ENCODE peak calls at places on chromosomes 1 and 21, in seven cellular contexts. H, Z, S, I, Q, K and G are unnamed samples.

GRCh38 chr1:111725192-111725591 is 14.0 kb downstream of the INKA2 start:
- DNase-seq in H (no peak), Z (no peak), S (no peak), I (no peak), Q (no peak), K (no peak), G (no peak)

GRCh38 chr1:10635385-10635896 is 160.7 kb downstream of the PEX14 start:
- DNase-seq in H (peak), Z (no peak), S (no peak), I (no peak), Q (peak), K (no peak), G (no peak)

GRCh38 chr1:11629184-11629583 is 25.0 kb downstream of the FBXO2 start:
- DNase-seq in H (no peak), Z (no peak), S (no peak), I (no peak), Q (no peak), K (no peak), G (no peak)

GRCh38 chr1:52658795-52659194 is 25.8 kb downstream of the SHISAL2A start:
- DNase-seq in H (no peak), Z (no peak), S (no peak), I (no peak), Q (no peak), K (no peak), G (no peak)

GRCh38 chr1:43058545-43059360 is 100.1 kb upstream of the SLC2A1 start:
- DNase-seq in H (peak), Z (no peak), S (no peak), I (no peak), Q (peak), K (no peak), G (peak)

GRCh38 chr1:110370827-110371226 is 20.0 kb downstream of the SLC16A4 start:
- DNase-seq in H (peak), Z (no peak), S (no peak), I (no peak), Q (no peak), K (no peak), G (no peak)

GRCh38 chr1:180424848-180425457 is 77.4 kb downstream of the ACBD6 start:
- DNase-seq in H (no peak), Z (no peak), S (no peak), I (peak), Q (no peak), K (no peak), G (no peak)

GRCh38 chr1:209822706-209823105 is 5.1 kb upstream of the UTP25 start:
- DNase-seq in H (no peak), Z (no peak), S (no peak), I (no peak), Q (no peak), K (no peak), G (no peak)

GRCh38 chr1:52237430-52237829 is 95.5 kb downstream of the ZFYVE9 start:
- DNase-seq in H (peak), Z (no peak), S (no peak), I (no peak), Q (no peak), K (no peak), G (no peak)

GRCh38 chr1:64550505-64550904 is 80.6 kb downstream of the CACHD1 start:
- DNase-seq in H (no peak), Z (no peak), S (no peak), I (no peak), Q (no peak), K (no peak), G (no peak)

GRCh38 chr1:32998997-32999396 is 34.4 kb upstream of the RNF19B start:
- DNase-seq in H (no peak), Z (no peak), S (no peak), I (no peak), Q (no peak), K (no peak), G (no peak)

GRCh38 chr1:63713627-63714481 is 60.0 kb upstream of the ROR1 start:
- DNase-seq in H (peak), Z (peak), S (no peak), I (no peak), Q (no peak), K (no peak), G (no peak)

GRCh38 chr1:38533772-38534472 is 325.6 kb downstream of the RRAGC start:
- DNase-seq in H (no peak), Z (no peak), S (no peak), I (no peak), Q (no peak), K (no peak), G (no peak)

GRCh38 chr1:78887459-78887858 is 119.1 kb downstream of the ADGRL4 start:
- DNase-seq in H (no peak), Z (no peak), S (no peak), I (no peak), Q (no peak), K (no peak), G (no peak)

GRCh38 chr1:216433175-216433574 is 9.9 kb upstream of the USH2A start:
- DNase-seq in H (no peak), Z (no peak), S (no peak), I (no peak), Q (no peak), K (no peak), G (no peak)

GRCh38 chr1:65269612-65270011 is 39.7 kb upstream of the DNAJC6 start:
- DNase-seq in H (no peak), Z (no peak), S (no peak), I (no peak), Q (no peak), K (no peak), G (no peak)

GRCh38 chr1:228742535-228742934 is 7.3 kb downstream of the RHOU start:
- DNase-seq in H (no peak), Z (no peak), S (no peak), I (no peak), Q (no peak), K (no peak), G (no peak)

GRCh38 chr1:14184346-14184963 is 414.0 kb upstream of the KAZN start:
- DNase-seq in H (no peak), Z (no peak), S (no peak), I (no peak), Q (no peak), K (no peak), G (no peak)

GRCh38 chr1:203035111-203036000 is 9.1 kb downstream of the PPFIA4 start:
- DNase-seq in H (no peak), Z (no peak), S (no peak), I (no peak), Q (no peak), K (no peak), G (no peak)

GRCh38 chr1:211133393-211133840 is 531 bp downstream of the KCNH1 start:
- DNase-seq in H (no peak), Z (peak), S (no peak), I (no peak), Q (peak), K (no peak), G (no peak)

GRCh38 chr1:187010571-187011309 is 182.0 kb downstream of the PLA2G4A start:
- DNase-seq in H (peak), Z (no peak), S (no peak), I (no peak), Q (no peak), K (no peak), G (no peak)

GRCh38 chr1:163163861-163164582 is 38.7 kb downstream of the RGS5 start:
- DNase-seq in H (peak), Z (no peak), S (no peak), I (no peak), Q (no peak), K (no peak), G (no peak)

GRCh38 chr1:100353988-100354387 is 1.7 kb downstream of the CDC14A start:
- DNase-seq in H (peak), Z (peak), S (peak), I (no peak), Q (peak), K (no peak), G (no peak)

GRCh38 chr1:3274972-3275371 is 179.5 kb upstream of the ARHGEF16 start:
- DNase-seq in H (no peak), Z (no peak), S (no peak), I (no peak), Q (no peak), K (no peak), G (no peak)

GRCh38 chr21:31164713-31165694 is 126.7 kb upstream of the KRTAP19-8 start:
- DNase-seq in H (no peak), Z (no peak), S (no peak), I (no peak), Q (no peak), K (no peak), G (no peak)

GRCh38 chr1:40895601-40896000 is 33.4 kb upstream of the CITED4 start:
- DNase-seq in H (no peak), Z (no peak), S (no peak), I (no peak), Q (no peak), K (no peak), G (no peak)

GRCh38 chr1:184258525-184258924 is 128.3 kb upstream of the C1orf21 start:
- DNase-seq in H (no peak), Z (no peak), S (no peak), I (no peak), Q (no peak), K (no peak), G (no peak)
- TF ChIP-seq RFX5 in H (no peak), Z (no peak), S (no peak), I (no peak), Q (no peak), K (no peak), G (no peak)

GRCh38 chr1:205441716-205442050 is 14.2 kb downstream of the BLACAT1 start:
- DNase-seq in H (no peak), Z (no peak), S (no peak), I (no peak), Q (no peak), K (no peak), G (no peak)
- H3K4me3 ChIP-seq in H (no peak), Z (no peak), S (no peak), I (no peak), Q (no peak), K (no peak), G (no peak)

GRCh38 chr1:226654508-226655124 is 84.5 kb downstream of the ITPKB start:
- DNase-seq in H (no peak), Z (no peak), S (no peak), I (no peak), Q (no peak), K (no peak), G (no peak)

GRCh38 chr1:226651732-226652105 is 87.4 kb downstream of the ITPKB start:
- DNase-seq in H (no peak), Z (no peak), S (no peak), I (no peak), Q (no peak), K (no peak), G (no peak)

GRCh38 chr1:226652613-226653012 is 86.5 kb downstream of the ITPKB start:
- DNase-seq in H (no peak), Z (no peak), S (no peak), I (no peak), Q (no peak), K (no peak), G (no peak)

GRCh38 chr1:226654046-226654445 is 85.0 kb downstream of the ITPKB start:
- DNase-seq in H (peak), Z (no peak), S (peak), I (no peak), Q (no peak), K (peak), G (no peak)

DNA sequence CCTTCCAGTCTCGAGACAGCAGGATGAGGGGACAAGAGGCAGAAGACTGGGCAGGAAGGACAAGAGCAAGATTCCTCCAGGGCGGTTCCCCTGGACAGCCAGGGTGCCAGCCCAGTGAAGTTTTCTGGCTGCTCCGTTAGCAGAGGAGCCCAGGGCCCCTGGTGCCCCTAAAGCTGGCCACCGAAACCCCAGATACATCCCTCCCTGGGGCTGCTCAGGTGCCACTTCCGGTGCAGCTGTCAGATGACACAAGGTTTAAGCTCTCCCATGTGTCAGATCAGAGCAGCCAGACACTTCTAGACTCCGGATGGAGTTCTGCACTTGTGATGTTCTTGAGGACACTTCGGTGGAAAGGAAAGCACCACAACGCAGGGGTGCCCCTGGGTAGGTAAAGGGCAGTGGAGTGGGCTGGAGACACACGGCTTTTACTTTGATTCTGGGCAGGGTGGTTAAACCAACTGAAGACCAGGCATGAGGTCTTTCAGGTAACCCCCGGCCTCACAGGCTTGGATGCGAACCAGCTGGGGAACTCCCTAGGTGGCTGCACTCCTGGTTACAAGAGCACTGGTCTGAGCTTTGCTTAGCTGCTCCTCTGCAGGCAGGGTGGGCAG is 85.7 kb downstream of the ITPKB start:
- DNase-seq in H (no peak), Z (no peak), S (no peak), I (no peak), Q (no peak), K (no peak), G (no peak)
- TF ChIP-seq RFX5 in H (no peak), Z (no peak), S (no peak), I (no peak), Q (no peak), K (no peak), G (no peak)

DNA sequence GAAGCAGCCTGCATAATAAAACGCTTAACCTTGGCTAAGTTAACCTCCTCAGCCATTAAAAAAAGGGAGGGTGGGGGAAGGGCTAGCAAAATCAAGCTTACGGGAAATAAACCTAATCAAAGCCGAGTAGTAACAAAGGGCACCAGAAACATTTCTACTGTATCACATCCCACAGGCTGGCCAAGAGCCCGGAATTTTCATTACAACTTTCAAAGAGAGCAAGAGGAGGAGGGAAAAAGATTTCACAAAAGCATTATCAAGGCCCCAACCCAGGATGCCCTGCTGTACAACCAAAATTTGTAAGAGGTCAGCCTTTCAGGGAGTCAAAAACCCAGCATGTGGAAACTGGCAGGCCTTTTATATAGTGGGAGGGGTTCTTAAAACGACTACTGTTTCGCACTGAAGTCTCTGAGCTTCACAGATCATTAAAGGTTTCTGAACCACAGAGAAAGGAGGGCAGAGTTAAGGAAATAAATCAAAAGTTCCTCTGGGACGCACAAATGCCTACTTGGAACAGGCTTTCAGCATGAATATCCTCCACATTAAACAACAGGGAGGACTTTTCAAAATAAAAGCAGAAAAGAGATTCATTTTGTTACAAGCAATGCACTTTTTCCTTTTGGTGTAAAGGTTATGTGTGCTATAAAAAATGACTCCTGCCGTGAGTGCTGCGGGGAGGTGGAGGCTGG is 90.4 kb downstream of the SLC45A1 start:
- DNase-seq in H (peak), Z (no peak), S (no peak), I (no peak), Q (no peak), K (no peak), G (no peak)
- H3K4me3 ChIP-seq in H (no peak), Z (no peak), S (no peak), I (no peak), Q (no peak), K (no peak), G (no peak)

GRCh38 chr21:33019516-33019884 is 6.2 kb upstream of the OLIG2 start:
- DNase-seq in H (no peak), Z (no peak), S (no peak), I (no peak), Q (no peak), K (no peak), G (no peak)

GRCh38 chr21:33020558-33021100 is 5.1 kb upstream of the OLIG2 start:
- DNase-seq in H (no peak), Z (no peak), S (no peak), I (no peak), Q (peak), K (no peak), G (no peak)

GRCh38 chr21:33018707-33019455 is 6.9 kb upstream of the OLIG2 start:
- DNase-seq in H (no peak), Z (no peak), S (no peak), I (no peak), Q (no peak), K (no peak), G (no peak)

GRCh38 chr21:33021150-33021549 is 4.6 kb upstream of the OLIG2 start:
- DNase-seq in H (no peak), Z (no peak), S (no peak), I (no peak), Q (no peak), K (no peak), G (no peak)

GRCh38 chr21:33019885-33020557 is 5.7 kb upstream of the OLIG2 start:
- DNase-seq in H (no peak), Z (no peak), S (no peak), I (no peak), Q (peak), K (no peak), G (peak)
- TF ChIP-seq RFX5 in H (no peak), Z (no peak), S (no peak), I (no peak), Q (no peak), K (no peak), G (no peak)

GRCh38 chr1:183590225-183591191 is at the start of gene NCF2:
- DNase-seq in H (peak), Z (no peak), S (no peak), I (peak), Q (no peak), K (no peak), G (no peak)

GRCh38 chr1:183592733-183593132 is 2.5 kb upstream of the NCF2 start:
- DNase-seq in H (no peak), Z (no peak), S (no peak), I (no peak), Q (no peak), K (no peak), G (no peak)

GRCh38 chr1:183588827-183589226 is 1.4 kb downstream of the NCF2 start:
- DNase-seq in H (no peak), Z (no peak), S (no peak), I (no peak), Q (no peak), K (no peak), G (no peak)

GRCh38 chr1:183589384-183589783 is 875 bp downstream of the NCF2 start:
- DNase-seq in H (no peak), Z (no peak), S (no peak), I (no peak), Q (no peak), K (no peak), G (no peak)

DNA sequence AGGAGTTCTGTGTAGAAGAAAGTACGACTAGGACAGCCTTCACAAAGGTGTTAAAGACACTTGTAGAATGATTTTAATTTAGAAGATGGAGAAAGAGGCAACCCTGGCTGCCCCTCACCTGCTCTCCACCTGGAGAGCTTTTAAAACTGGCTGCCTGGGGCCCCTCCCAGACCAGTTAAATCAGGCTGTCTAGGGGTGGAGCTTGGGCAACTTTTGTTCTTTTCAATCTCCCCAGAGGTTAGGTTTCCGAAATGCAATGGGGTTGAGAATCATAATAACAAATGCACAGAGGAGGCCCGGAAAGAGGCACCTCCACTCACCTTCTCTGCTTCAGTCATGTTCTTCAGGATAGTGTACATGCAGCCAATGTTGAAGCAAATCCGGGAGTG is 429 bp downstream of the NCF2 start:
- DNase-seq in H (no peak), Z (no peak), S (no peak), I (no peak), Q (no peak), K (no peak), G (no peak)
- H3K4me3 ChIP-seq in H (no peak), Z (no peak), S (no peak), I (peak), Q (no peak), K (no peak), G (no peak)

DNA sequence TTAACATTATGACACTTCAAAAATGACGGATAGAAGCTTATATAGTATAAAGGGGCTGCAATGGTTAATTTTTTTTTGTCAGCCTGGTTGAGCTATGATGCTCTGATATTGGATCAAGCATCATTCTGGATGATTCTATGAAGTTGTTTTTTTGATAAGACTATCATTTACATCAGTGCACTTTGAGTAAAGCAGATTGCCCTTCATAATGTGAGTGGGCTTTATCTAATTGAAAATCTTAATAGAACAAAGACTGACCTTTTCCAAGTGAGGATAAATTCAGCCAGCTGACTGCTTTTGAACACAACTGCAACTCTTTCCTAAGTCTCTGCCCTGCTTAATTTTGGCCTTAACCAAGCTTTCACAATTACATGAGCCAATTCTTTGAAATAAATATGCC is 1476.2 kb downstream of the NCAM2 start:
- DNase-seq in H (no peak), Z (no peak), S (no peak), I (no peak), Q (peak), K (no peak), G (no peak)
- TF ChIP-seq RFX5 in H (no peak), Z (no peak), S (no peak), I (no peak), Q (no peak), K (no peak), G (no peak)

GRCh38 chr1:23694371-23694770 is 2.8 kb downstream of the RPL11 start:
- DNase-seq in H (no peak), Z (no peak), S (no peak), I (no peak), Q (no peak), K (no peak), G (no peak)
- H3K4me3 ChIP-seq in H (no peak), Z (no peak), S (no peak), I (peak), Q (no peak), K (no peak), G (peak)

GRCh38 chr1:4662723-4663122 is 8.3 kb downstream of the AJAP1 start:
- DNase-seq in H (no peak), Z (no peak), S (no peak), I (no peak), Q (no peak), K (no peak), G (no peak)

GRCh38 chr1:4660917-4661594 is 6.6 kb downstream of the AJAP1 start:
- DNase-seq in H (no peak), Z (no peak), S (no peak), I (no peak), Q (no peak), K (no peak), G (no peak)

GRCh38 chr1:4659247-4659646 is 4.8 kb downstream of the AJAP1 start:
- DNase-seq in H (no peak), Z (no peak), S (no peak), I (no peak), Q (no peak), K (no peak), G (no peak)

GRCh38 chr1:4664095-4664494 is 9.7 kb downstream of the AJAP1 start:
- DNase-seq in H (no peak), Z (no peak), S (no peak), I (no peak), Q (no peak), K (no peak), G (no peak)

DNA sequence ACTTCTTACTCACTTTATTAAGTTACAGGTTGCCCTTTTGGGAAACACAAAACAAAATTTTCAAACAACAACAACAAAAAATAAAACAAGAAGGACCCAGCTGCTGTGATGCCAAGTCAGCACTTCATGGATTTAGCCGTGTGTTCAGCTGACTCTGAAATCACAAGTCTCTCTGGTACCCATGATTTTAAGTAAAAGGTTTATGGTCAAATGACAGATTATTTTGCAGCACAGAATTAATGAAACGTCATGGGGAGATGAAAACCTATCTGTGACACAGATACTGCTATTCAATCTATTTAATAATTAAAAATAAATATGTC is 7.1 kb downstream of the AJAP1 start:
- DNase-seq in H (no peak), Z (no peak), S (no peak), I (no peak), Q (no peak), K (no peak), G (no peak)
- TF ChIP-seq RFX5 in H (no peak), Z (no peak), S (no peak), I (no peak), Q (no peak), K (no peak), G (no peak)

GRCh38 chr1:154745286-154745731 is 124.8 kb downstream of the KCNN3 start:
- DNase-seq in H (no peak), Z (no peak), S (no peak), I (peak), Q (no peak), K (no peak), G (no peak)
- H3K4me3 ChIP-seq in H (no peak), Z (no peak), S (no peak), I (no peak), Q (no peak), K (no peak), G (no peak)